ENCODE peak calls at places on chromosomes 16 and 17, in five cellular contexts. One of them, this sample, is unnamed.

GRCh38 chr17:51355314-51356083 is 95.2 kb downstream of the UTP18 start:
- DNase-seq in bronchial epithelial cell: no peak
- DNase-seq in IMR-90: no peak
- DNase-seq in astrocyte of the cerebellum: no peak
- DNase-seq in hepatocyte: no peak
- DNase-seq in this sample: no peak

GRCh38 chr16:10485698-10486382 is 94.6 kb downstream of the EMP2 start:
- DNase-seq in bronchial epithelial cell: no peak
- DNase-seq in astrocyte of the cerebellum: no peak
- DNase-seq in hepatocyte: peak
- DNase-seq in IMR-90: no peak
- DNase-seq in this sample: no peak

GRCh38 chr16:50173318-50173717 is 20.2 kb downstream of the TENT4B start:
- DNase-seq in bronchial epithelial cell: no peak
- DNase-seq in hepatocyte: no peak
- DNase-seq in astrocyte of the cerebellum: no peak
- DNase-seq in IMR-90: peak
- DNase-seq in this sample: no peak

GRCh38 chr16:72400257-72401078 is 228.5 kb upstream of the PMFBP1 start:
- DNase-seq in bronchial epithelial cell: peak
- DNase-seq in astrocyte of the cerebellum: peak
- DNase-seq in IMR-90: peak
- DNase-seq in hepatocyte: peak
- DNase-seq in this sample: no peak

GRCh38 chr17:676060-676745 is 38.4 kb downstream of the VPS53 start:
- DNase-seq in IMR-90: peak
- DNase-seq in hepatocyte: no peak
- DNase-seq in astrocyte of the cerebellum: peak
- DNase-seq in bronchial epithelial cell: no peak
- DNase-seq in this sample: no peak

GRCh38 chr16:74309789-74310781 is 13.5 kb downstream of the PSMD7 start:
- DNase-seq in astrocyte of the cerebellum: peak
- DNase-seq in bronchial epithelial cell: peak
- DNase-seq in IMR-90: peak
- DNase-seq in hepatocyte: peak
- DNase-seq in this sample: no peak

GRCh38 chr16:68884867-68885266 is 41.5 kb downstream of the TANGO6 start:
- DNase-seq in IMR-90: no peak
- DNase-seq in hepatocyte: no peak
- DNase-seq in bronchial epithelial cell: no peak
- DNase-seq in astrocyte of the cerebellum: no peak
- DNase-seq in this sample: no peak

GRCh38 chr17:77330602-77331081 is 189.9 kb downstream of the SEC14L1 start:
- DNase-seq in bronchial epithelial cell: no peak
- DNase-seq in astrocyte of the cerebellum: no peak
- DNase-seq in IMR-90: no peak
- DNase-seq in hepatocyte: no peak
- DNase-seq in this sample: no peak

GRCh38 chr17:80991645-80992076 is at the start of gene CHMP6:
- DNase-seq in IMR-90: peak
- DNase-seq in bronchial epithelial cell: peak
- DNase-seq in hepatocyte: peak
- DNase-seq in astrocyte of the cerebellum: no peak
- DNase-seq in this sample: no peak

GRCh38 chr16:84239910-84240309 is at the start of gene KCNG4:
- DNase-seq in IMR-90: no peak
- DNase-seq in astrocyte of the cerebellum: no peak
- DNase-seq in hepatocyte: no peak
- DNase-seq in bronchial epithelial cell: no peak
- DNase-seq in this sample: no peak

GRCh38 chr17:37774508-37774907 is 29.6 kb upstream of the HNF1B start:
- DNase-seq in bronchial epithelial cell: no peak
- DNase-seq in astrocyte of the cerebellum: no peak
- DNase-seq in hepatocyte: no peak
- DNase-seq in IMR-90: no peak
- DNase-seq in this sample: no peak

GRCh38 chr17:65527381-65527780 is 34.1 kb downstream of the AXIN2 start:
- DNase-seq in astrocyte of the cerebellum: no peak
- DNase-seq in hepatocyte: no peak
- DNase-seq in bronchial epithelial cell: no peak
- DNase-seq in IMR-90: no peak
- DNase-seq in this sample: no peak

GRCh38 chr17:80464486-80464885 is 11.9 kb downstream of the NPTX1 start:
- DNase-seq in bronchial epithelial cell: no peak
- DNase-seq in astrocyte of the cerebellum: no peak
- DNase-seq in hepatocyte: no peak
- DNase-seq in IMR-90: no peak
- DNase-seq in this sample: no peak

GRCh38 chr17:17859909-17860760 is 23.3 kb upstream of the SREBF1 start:
- DNase-seq in bronchial epithelial cell: peak
- DNase-seq in IMR-90: peak
- DNase-seq in hepatocyte: peak
- DNase-seq in astrocyte of the cerebellum: peak
- DNase-seq in this sample: no peak

GRCh38 chr16:4350365-4350786 is 745 bp downstream of the PAM16 start:
- DNase-seq in hepatocyte: no peak
- DNase-seq in astrocyte of the cerebellum: no peak
- DNase-seq in IMR-90: no peak
- DNase-seq in bronchial epithelial cell: no peak
- DNase-seq in this sample: no peak

GRCh38 chr16:4349332-4349731 is 1.8 kb downstream of the PAM16 start:
- DNase-seq in bronchial epithelial cell: no peak
- DNase-seq in IMR-90: no peak
- DNase-seq in astrocyte of the cerebellum: no peak
- DNase-seq in hepatocyte: no peak
- DNase-seq in this sample: no peak

GRCh38 chr16:4352843-4353242 is 1.7 kb upstream of the PAM16 start:
- DNase-seq in astrocyte of the cerebellum: no peak
- DNase-seq in IMR-90: no peak
- DNase-seq in bronchial epithelial cell: no peak
- DNase-seq in hepatocyte: no peak
- DNase-seq in this sample: no peak

GRCh38 chr16:4351880-4352279 is 759 bp upstream of the PAM16 start:
- DNase-seq in bronchial epithelial cell: peak
- DNase-seq in hepatocyte: no peak
- DNase-seq in IMR-90: peak
- DNase-seq in astrocyte of the cerebellum: no peak
- DNase-seq in this sample: no peak

DNA sequence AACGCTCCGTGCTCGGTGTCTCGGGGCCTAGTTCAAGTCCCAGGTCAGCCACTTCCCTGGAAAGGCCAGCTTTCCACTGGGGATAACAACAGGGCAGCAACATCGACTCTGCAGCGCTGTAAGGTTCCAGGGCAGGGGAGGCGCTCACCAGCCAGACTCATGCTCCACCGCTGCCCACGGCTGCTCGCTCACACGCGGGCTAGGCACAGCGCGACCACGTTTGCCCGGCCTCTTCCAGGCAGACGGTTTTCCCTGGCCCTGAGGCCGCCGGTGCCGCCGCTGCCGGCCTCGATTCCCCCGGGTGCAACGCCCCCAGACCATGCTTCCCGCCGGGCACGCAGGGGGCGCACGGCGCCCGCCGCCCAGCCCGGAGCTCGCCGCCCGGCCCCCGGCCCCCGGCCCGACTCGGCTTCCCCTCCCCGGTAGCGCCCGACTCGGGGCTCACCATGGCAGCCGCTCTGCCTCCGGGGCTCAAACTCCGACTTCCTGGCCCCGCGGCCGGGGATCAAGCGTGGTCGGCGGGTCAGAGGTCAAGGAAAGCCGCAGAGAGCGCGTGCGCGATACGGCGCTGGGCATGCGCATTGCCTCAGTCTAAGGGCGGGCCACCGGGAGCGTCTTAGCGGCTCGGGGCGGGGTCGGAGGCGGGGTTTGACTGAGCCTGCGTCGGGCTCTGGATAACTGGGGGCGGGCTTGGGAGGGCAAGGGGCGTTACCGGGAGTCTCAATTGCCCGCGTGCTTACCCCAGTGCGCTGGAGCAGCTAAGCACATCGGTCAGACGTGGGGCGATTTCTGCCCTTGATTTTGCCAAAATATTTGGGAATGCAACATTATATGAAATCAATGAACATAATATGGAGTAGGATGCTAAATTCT is at the start of gene PAM16:
- DNase-seq in IMR-90: peak
- DNase-seq in hepatocyte: peak
- DNase-seq in bronchial epithelial cell: peak
- DNase-seq in astrocyte of the cerebellum: peak
- DNase-seq in this sample: peak
- TF ChIP-seq CTCF in IMR-90: no peak
- TF ChIP-seq CTCF in hepatocyte: peak
- TF ChIP-seq CTCF in bronchial epithelial cell: peak
- TF ChIP-seq CTCF in astrocyte of the cerebellum: no peak
- TF ChIP-seq CTCF in this sample: no peak

GRCh38 chr16:85302848-85303353 is 190.6 kb upstream of the CIBAR2 start:
- DNase-seq in bronchial epithelial cell: no peak
- DNase-seq in hepatocyte: no peak
- DNase-seq in astrocyte of the cerebellum: no peak
- DNase-seq in IMR-90: no peak
- DNase-seq in this sample: no peak
- H3K4me3 ChIP-seq in bronchial epithelial cell: no peak
- H3K4me3 ChIP-seq in hepatocyte: no peak
- H3K4me3 ChIP-seq in astrocyte of the cerebellum: no peak
- H3K4me3 ChIP-seq in IMR-90: no peak
- H3K4me3 ChIP-seq in this sample: no peak

GRCh38 chr16:35252356-35252936 is 1793.0 kb downstream of the TP53TG3F start:
- DNase-seq in astrocyte of the cerebellum: no peak
- DNase-seq in IMR-90: peak
- DNase-seq in hepatocyte: no peak
- DNase-seq in bronchial epithelial cell: no peak
- DNase-seq in this sample: no peak

GRCh38 chr16:35258381-35258780 is 1799.0 kb downstream of the TP53TG3F start:
- DNase-seq in hepatocyte: no peak
- DNase-seq in bronchial epithelial cell: no peak
- DNase-seq in astrocyte of the cerebellum: no peak
- DNase-seq in IMR-90: no peak
- DNase-seq in this sample: no peak

GRCh38 chr16:35255186-35255803 is 1795.9 kb downstream of the TP53TG3F start:
- DNase-seq in bronchial epithelial cell: no peak
- DNase-seq in astrocyte of the cerebellum: no peak
- DNase-seq in hepatocyte: no peak
- DNase-seq in IMR-90: no peak
- DNase-seq in this sample: no peak

DNA sequence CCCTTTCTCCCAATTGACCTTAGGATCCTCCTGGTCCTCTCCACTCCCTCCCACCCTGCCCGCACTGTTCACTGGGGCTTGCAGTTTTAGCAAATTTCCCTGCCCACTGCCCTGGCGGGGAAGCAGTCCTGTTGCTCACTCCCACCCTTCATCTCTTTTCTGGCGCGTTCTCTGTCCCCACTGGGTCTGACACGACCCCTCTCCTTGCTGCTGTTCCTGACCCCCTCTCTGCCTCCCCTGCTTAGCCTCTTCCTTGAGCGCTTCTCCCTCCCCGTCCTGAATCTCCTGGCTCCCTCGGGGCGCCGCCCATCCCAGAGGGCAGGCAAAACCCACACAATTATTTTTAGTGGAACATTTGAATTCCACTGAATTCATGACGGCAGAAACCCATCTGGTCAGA is 1796.4 kb downstream of the TP53TG3F start:
- DNase-seq in hepatocyte: no peak
- DNase-seq in IMR-90: no peak
- DNase-seq in bronchial epithelial cell: no peak
- DNase-seq in astrocyte of the cerebellum: no peak
- DNase-seq in this sample: no peak
- TF ChIP-seq CTCF in hepatocyte: no peak
- TF ChIP-seq CTCF in IMR-90: no peak
- TF ChIP-seq CTCF in bronchial epithelial cell: no peak
- TF ChIP-seq CTCF in astrocyte of the cerebellum: no peak
- TF ChIP-seq CTCF in this sample: no peak

GRCh38 chr17:49132317-49132698 is 261 bp upstream of the B4GALNT2 start:
- DNase-seq in bronchial epithelial cell: no peak
- DNase-seq in astrocyte of the cerebellum: no peak
- DNase-seq in hepatocyte: no peak
- DNase-seq in IMR-90: no peak
- DNase-seq in this sample: no peak

GRCh38 chr17:49130891-49131290 is 1.7 kb upstream of the B4GALNT2 start:
- DNase-seq in IMR-90: peak
- DNase-seq in bronchial epithelial cell: peak
- DNase-seq in astrocyte of the cerebellum: no peak
- DNase-seq in hepatocyte: no peak
- DNase-seq in this sample: no peak

GRCh38 chr17:49136335-49136734 is 3.8 kb downstream of the B4GALNT2 start:
- DNase-seq in IMR-90: no peak
- DNase-seq in astrocyte of the cerebellum: no peak
- DNase-seq in hepatocyte: no peak
- DNase-seq in bronchial epithelial cell: no peak
- DNase-seq in this sample: no peak

DNA sequence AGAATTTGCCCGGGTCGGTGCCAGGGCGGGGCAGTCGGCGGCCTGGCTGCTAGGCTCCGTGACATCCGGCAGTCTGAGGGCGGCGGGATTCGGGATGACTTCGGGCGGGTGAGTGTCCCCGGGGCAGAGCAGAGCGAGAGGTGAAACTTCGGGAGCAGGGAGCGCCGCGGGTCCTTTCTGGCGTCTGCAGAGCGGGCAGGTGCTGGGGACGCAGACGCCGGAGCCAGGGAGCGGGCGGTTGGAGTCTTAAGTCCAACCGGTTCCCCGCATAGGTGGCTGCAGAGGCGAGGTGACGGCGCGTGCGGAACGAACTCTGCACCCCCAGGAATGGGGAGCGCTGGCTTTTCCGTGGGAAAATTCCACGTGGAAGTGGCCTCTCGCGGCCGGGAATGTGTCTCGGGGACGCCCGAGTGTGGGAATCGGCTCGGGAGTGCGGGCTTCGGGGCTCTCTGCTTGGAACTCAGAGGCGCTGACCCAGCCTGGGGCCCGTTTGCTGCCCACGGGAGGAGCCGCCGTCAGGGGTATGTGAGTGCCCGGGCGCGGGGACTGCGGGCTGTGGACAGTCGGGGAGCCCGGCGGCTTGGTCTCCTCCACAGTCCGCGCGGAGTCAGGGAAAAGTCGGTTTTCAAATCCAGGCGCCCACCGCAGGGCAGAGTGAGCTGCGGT is at the start of gene B4GALNT2:
- DNase-seq in hepatocyte: peak
- DNase-seq in IMR-90: no peak
- DNase-seq in bronchial epithelial cell: no peak
- DNase-seq in astrocyte of the cerebellum: no peak
- DNase-seq in this sample: no peak
- H3K4me3 ChIP-seq in hepatocyte: peak
- H3K4me3 ChIP-seq in IMR-90: peak
- H3K4me3 ChIP-seq in bronchial epithelial cell: peak
- H3K4me3 ChIP-seq in astrocyte of the cerebellum: peak
- H3K4me3 ChIP-seq in this sample: peak

DNA sequence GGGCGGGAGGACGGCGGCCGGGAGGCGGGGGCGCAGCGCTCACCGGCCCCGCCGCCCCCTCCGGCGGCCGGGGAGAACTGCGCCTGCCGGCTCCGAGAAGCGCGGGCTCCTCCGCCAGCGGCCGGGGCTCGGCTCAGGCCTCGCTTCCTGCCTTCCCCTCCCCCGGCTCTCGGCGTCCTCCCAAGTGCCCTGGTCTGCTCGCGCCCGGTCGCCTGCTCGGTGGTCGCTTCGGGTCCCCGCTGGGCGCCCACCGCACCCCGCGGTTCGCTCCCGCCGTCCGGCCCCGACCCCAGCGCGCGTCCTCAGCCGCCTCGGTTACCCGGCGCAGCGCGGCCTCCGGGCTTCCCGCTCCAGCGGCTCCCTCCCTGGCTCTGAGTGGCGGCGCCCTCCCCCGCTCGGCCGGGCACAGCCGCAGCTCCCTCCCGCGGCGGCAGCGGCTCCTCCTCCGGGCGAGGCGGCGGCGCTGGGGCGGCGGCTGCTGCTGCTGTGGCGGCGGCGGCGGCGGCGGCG is 294 bp downstream of the UBTF start:
- DNase-seq in hepatocyte: peak
- DNase-seq in IMR-90: peak
- DNase-seq in bronchial epithelial cell: peak
- DNase-seq in astrocyte of the cerebellum: peak
- DNase-seq in this sample: no peak
- TF ChIP-seq CTCF in hepatocyte: peak
- TF ChIP-seq CTCF in IMR-90: peak
- TF ChIP-seq CTCF in bronchial epithelial cell: peak
- TF ChIP-seq CTCF in astrocyte of the cerebellum: peak
- TF ChIP-seq CTCF in this sample: peak

This sample was measured in AG04449.